ENCODE peak calls at places on chromosome 6, in six cellular contexts. D is PC-9, L is MM.1S, A is GM23248, F is SK-N-SH, W is GM23338. X is an unnamed sample. For H3F3A, the result is how much of the 10 kb centered on the place peaks cover.

GRCh38 chr6:23174781-23175361 is 605.5 kb downstream of the HDGFL1 start:
- DNase-seq in D (peak), L (no peak), A (peak), F (no peak), W (no peak), X (no peak)

GRCh38 chr6:44256291-44257006 is 879 bp downstream of the SLC35B2 start:
- DNase-seq in D (peak), L (peak), A (no peak), F (no peak), W (peak), X (no peak)

GRCh38 chr6:151335930-151336329 is 55.4 kb downstream of the ZBTB2 start:
- DNase-seq in D (no peak), L (no peak), A (no peak), F (no peak), W (no peak), X (no peak)

GRCh38 chr6:132423839-132424238 is 22.6 kb upstream of the MOXD1 start:
- DNase-seq in D (no peak), L (no peak), A (no peak), F (no peak), W (no peak), X (no peak)

GRCh38 chr6:90044833-90045337 is 150.6 kb downstream of the GJA10 start:
- DNase-seq in D (no peak), L (no peak), A (peak), F (no peak), W (no peak), X (no peak)

GRCh38 chr6:83978324-83978734 is 55.2 kb upstream of the MRAP2 start:
- DNase-seq in D (no peak), L (no peak), A (no peak), F (no peak), W (no peak), X (no peak)

GRCh38 chr6:163942790-163943189 is 528.3 kb downstream of the QKI start:
- DNase-seq in D (no peak), L (no peak), A (no peak), F (no peak), W (no peak), X (no peak)

GRCh38 chr6:114304304-114304887 is 38.4 kb downstream of the HS3ST5 start:
- DNase-seq in D (no peak), L (peak), A (peak), F (no peak), W (peak), X (no peak)

GRCh38 chr6:14452567-14453527 is 335.3 kb downstream of the CD83 start:
- DNase-seq in D (no peak), L (no peak), A (no peak), F (no peak), W (no peak), X (no peak)

GRCh38 chr6:53465732-53466131 is 79.2 kb downstream of the GCLC start:
- DNase-seq in D (no peak), L (no peak), A (peak), F (no peak), W (no peak), X (no peak)

GRCh38 chr6:129102741-129103140 is 219.8 kb downstream of the LAMA2 start:
- DNase-seq in D (no peak), L (no peak), A (no peak), F (no peak), W (no peak), X (peak)

GRCh38 chr6:159972506-159973268 is 3.8 kb downstream of the IGF2R start:
- DNase-seq in D (no peak), L (no peak), A (no peak), F (no peak), W (no peak), X (no peak)

GRCh38 chr6:48140221-48140620 is 29.2 kb upstream of the PTCHD4 start:
- DNase-seq in D (no peak), L (no peak), A (no peak), F (no peak), W (no peak), X (no peak)

GRCh38 chr6:144582939-144583613 is 297.9 kb downstream of the UTRN start:
- DNase-seq in D (no peak), L (peak), A (peak), F (peak), W (peak), X (peak)

GRCh38 chr6:30685157-30685976 is 1.1 kb downstream of the PPP1R18 start:
- DNase-seq in D (no peak), L (peak), A (peak), F (no peak), W (peak), X (no peak)
- H3F3A ChIP-seq in D (under half), L (half or more), A (half or more), F (under half), W (under half), X (under half)

DNA sequence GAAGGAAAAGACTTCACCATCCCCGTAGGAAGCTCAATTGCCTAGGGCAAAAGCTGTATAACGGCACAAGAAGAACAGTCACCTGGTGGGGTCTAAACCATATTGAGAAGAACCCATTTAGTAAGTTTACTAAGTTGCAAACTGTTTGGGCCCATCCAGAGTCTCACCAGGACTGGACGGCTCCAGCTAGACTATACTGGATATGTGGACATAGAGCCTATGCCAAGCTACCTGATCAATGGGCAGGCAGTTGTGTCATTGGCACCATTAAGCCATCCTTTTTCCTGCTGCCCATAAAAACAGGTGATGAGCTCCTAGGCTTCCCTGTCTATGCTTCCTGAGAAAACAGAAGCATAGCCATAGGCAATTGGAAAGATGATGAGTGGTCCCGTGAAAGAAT is 293.9 kb downstream of the RNGTT start:
- DNase-seq in D (no peak), L (no peak), A (no peak), F (no peak), W (no peak), X (no peak)
- H2AFZ ChIP-seq in D (no peak), L (no peak), A (no peak), F (no peak), W (no peak), X (no peak)

GRCh38 chr6:32973934-32974333 is 5.5 kb downstream of the BRD2 start:
- DNase-seq in D (peak), L (peak), A (peak), F (peak), W (peak), X (peak)
- H3F3A ChIP-seq in D (half or more), L (half or more), A (half or more), F (half or more), W (half or more), X (half or more)

DNA sequence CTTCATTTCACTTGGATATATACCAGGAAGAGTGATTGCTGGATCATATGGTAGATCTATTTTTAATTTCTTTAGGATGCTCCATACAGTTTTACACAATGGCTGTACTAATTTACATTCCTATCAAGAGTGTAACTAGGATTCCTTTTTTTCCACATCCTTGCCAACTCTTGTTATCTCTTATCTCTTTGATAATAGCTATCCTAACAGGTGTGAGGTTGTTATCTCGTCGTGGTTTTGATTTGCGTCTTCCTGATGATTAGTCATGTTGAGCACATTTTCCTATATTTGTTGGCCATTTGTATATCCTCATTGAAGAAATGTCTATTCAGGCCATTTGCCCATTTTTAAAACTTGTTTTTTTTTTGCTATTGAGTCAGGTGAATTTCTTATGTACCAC is 552.4 kb downstream of the RFPL4B start:
- DNase-seq in D (no peak), L (no peak), A (no peak), F (no peak), W (no peak), X (no peak)
- H2AFZ ChIP-seq in D (no peak), L (no peak), A (no peak), F (no peak), W (no peak), X (no peak)

GRCh38 chr6:106525885-106526280 is 103.4 kb downstream of the RTN4IP1 start:
- DNase-seq in D (no peak), L (peak), A (no peak), F (no peak), W (no peak), X (no peak)

GRCh38 chr6:106525111-106525884 is 104.0 kb downstream of the RTN4IP1 start:
- DNase-seq in D (no peak), L (peak), A (no peak), F (no peak), W (no peak), X (no peak)

GRCh38 chr6:106520711-106521367 is 108.5 kb downstream of the RTN4IP1 start:
- DNase-seq in D (no peak), L (no peak), A (no peak), F (no peak), W (no peak), X (no peak)

GRCh38 chr6:106519460-106520394 is 109.6 kb downstream of the RTN4IP1 start:
- DNase-seq in D (peak), L (no peak), A (peak), F (no peak), W (no peak), X (no peak)

GRCh38 chr6:106522557-106522956 is 106.7 kb downstream of the RTN4IP1 start:
- DNase-seq in D (no peak), L (no peak), A (no peak), F (no peak), W (no peak), X (no peak)
- H3F3A ChIP-seq in D (under half), L (under half), A (under half), F (half or more), W (under half), X (under half)

GRCh38 chr6:154371337-154371736 is 14.7 kb upstream of the IPCEF1 start:
- DNase-seq in D (no peak), L (no peak), A (no peak), F (no peak), W (no peak), X (no peak)
- H2AFZ ChIP-seq in D (no peak), L (no peak), A (no peak), F (no peak), W (no peak), X (no peak)

DNA sequence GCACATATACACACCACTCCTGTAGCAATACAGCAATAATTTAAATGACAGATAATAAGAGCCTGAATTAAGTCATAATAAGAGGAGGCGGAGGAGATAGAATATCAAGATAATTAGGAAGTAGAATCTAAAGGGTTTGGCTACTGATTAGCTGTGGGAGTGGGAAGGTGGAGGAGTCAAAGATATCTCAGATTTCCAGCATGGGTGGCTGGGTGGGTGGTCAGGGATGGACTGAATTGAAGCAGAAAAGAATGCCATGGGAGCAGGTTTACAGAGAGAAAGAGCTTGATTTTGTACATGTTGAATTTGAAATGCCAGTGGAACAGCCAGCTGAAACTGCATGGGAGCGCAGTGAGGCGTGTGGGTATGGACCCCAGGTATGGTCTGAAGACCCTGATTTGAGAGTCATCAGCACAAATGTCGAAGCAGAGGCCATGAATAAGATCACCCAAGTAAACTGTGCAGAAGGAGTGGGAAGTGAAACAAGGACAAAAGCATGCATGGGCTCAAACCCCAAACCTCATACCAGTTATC is 1.4 kb upstream of the HLA-DMA start:
- DNase-seq in D (no peak), L (no peak), A (no peak), F (no peak), W (no peak), X (no peak)
- H3F3A ChIP-seq in D (under half), L (under half), A (under half), F (under half), W (under half), X (under half)